ENCODE peak calls at places on chromosomes 1 and 21, in eight cellular contexts. S is CD8-positive, alpha-beta T cell; R is mesendoderm; C is thyroid gland; B is endodermal cell; I is H1; F is IMR-90; M is MM.1S. X is an unnamed sample.
A peak's percentile ranks its signal among the peaks of the same experiment; 100 is the strongest.

GRCh38 chr1:89608627-89609338 is 24.1 kb upstream of the LRRC8C start:
- DNase-seq in C (no peak), M (no peak), I (no peak), F (no peak), S (peak; percentile 70), R (no peak), B (no peak), X (no peak)

GRCh38 chr1:51684776-51685175 is 67.9 kb downstream of the OSBPL9 start:
- DNase-seq in F (no peak), M (no peak), S (no peak), R (no peak), C (no peak), I (no peak), B (no peak), X (no peak)

GRCh38 chr1:52658795-52659194 is 25.8 kb downstream of the SHISAL2A start:
- DNase-seq in B (no peak), C (peak; percentile 84), F (no peak), I (no peak), R (no peak), M (no peak), S (no peak), X (no peak)

GRCh38 chr1:236982380-236982779 is 21.9 kb downstream of the MT1HL1 start:
- DNase-seq in I (no peak), M (no peak), F (no peak), R (no peak), S (no peak), C (no peak), B (peak; percentile 20), X (no peak)

GRCh38 chr1:24119859-24120756 is 8.2 kb upstream of the MYOM3 start:
- DNase-seq in I (no peak), S (no peak), B (no peak), M (no peak), R (no peak), F (peak; percentile 17), C (peak; percentile 93), X (peak; percentile 89)

GRCh38 chr1:29708381-29708780 is 472.1 kb downstream of the PTPRU start:
- DNase-seq in C (no peak), F (peak; percentile 69), I (no peak), B (no peak), M (no peak), S (no peak), R (peak; percentile 7), X (no peak)

GRCh38 chr1:205920159-205920558 is 23.1 kb downstream of the SLC26A9 start:
- DNase-seq in B (no peak), S (no peak), I (no peak), C (peak; percentile 96), M (no peak), F (peak; percentile 34), R (no peak), X (no peak)

GRCh38 chr1:49416758-49417157 is 607.0 kb downstream of the AGBL4 start:
- DNase-seq in M (no peak), B (no peak), I (no peak), S (no peak), C (no peak), F (no peak), R (no peak), X (no peak)

GRCh38 chr1:209248649-209249279 is 334.8 kb upstream of the CAMK1G start:
- DNase-seq in I (no peak), F (peak; percentile 54), M (peak; percentile 88), R (peak; percentile 81), B (peak; percentile 90), C (peak; percentile 55), S (peak; percentile 32), X (peak; percentile 57)

GRCh38 chr1:119898520-119898919 is 2.2 kb upstream of the ADAM30 start:
- DNase-seq in B (no peak), R (no peak), C (no peak), S (no peak), M (no peak), I (no peak), F (peak; percentile 12), X (no peak)

GRCh38 chr1:104132386-104132973 is 382.8 kb downstream of the AMY1C start:
- DNase-seq in I (no peak), F (peak; percentile 1), C (no peak), M (peak; percentile 48), B (peak; percentile 54), S (no peak), R (peak; percentile 83), X (no peak)

GRCh38 chr1:221667504-221667903 is 74.4 kb downstream of the DUSP10 start:
- DNase-seq in B (no peak), R (no peak), I (no peak), C (no peak), F (peak; percentile 90), S (no peak), M (no peak), X (no peak)

GRCh38 chr1:11478571-11479374 is at the start of gene DISP3:
- DNase-seq in B (peak; percentile 94), F (peak; percentile 34), C (peak; percentile 22), M (peak; percentile 82), S (peak; percentile 63), I (peak; percentile 56), R (peak; percentile 92), X (peak; percentile 20)

GRCh38 chr1:162627662-162628296 is 4.5 kb upstream of the DDR2 start:
- DNase-seq in B (no peak), R (peak; percentile 39), S (no peak), C (no peak), F (peak; percentile 53), M (peak; percentile 71), I (no peak), X (peak; percentile 16)

GRCh38 chr1:6392081-6392879 is 1.3 kb downstream of the ACOT7 start:
- DNase-seq in B (no peak), M (peak; percentile 36), S (no peak), I (no peak), R (peak; percentile 29), F (no peak), C (no peak), X (peak; percentile 47)

GRCh38 chr1:9443913-9444445 is 95.3 kb upstream of the SLC25A33 start:
- DNase-seq in F (peak; percentile 76), C (peak; percentile 78), R (no peak), S (no peak), I (no peak), B (no peak), M (no peak), X (no peak)

GRCh38 chr21:36708512-36709029 is 9.7 kb downstream of the SIM2 start:
- DNase-seq in I (no peak), C (no peak), S (no peak), R (no peak), B (no peak), M (no peak), F (no peak), X (no peak)

GRCh38 chr1:174204697-174205308 is 45.5 kb downstream of the RABGAP1L start:
- DNase-seq in R (no peak), B (no peak), M (no peak), F (no peak), I (no peak), S (no peak), C (no peak), X (peak; percentile 5)

GRCh38 chr1:94787676-94788075 is 32.5 kb upstream of the SLC44A3 start:
- DNase-seq in S (no peak), C (no peak), I (no peak), M (no peak), B (no peak), R (no peak), F (no peak), X (no peak)

GRCh38 chr21:42675403-42675802 is 22.0 kb downstream of the PDE9A start:
- DNase-seq in M (no peak), C (no peak), B (no peak), S (no peak), F (no peak), R (no peak), I (no peak), X (no peak)
- H3K4me1 ChIP-seq in M (no peaks in the 10 kb centered on the region), C (no peaks in the 10 kb centered on the region), B (peaks cover 12% of the 10 kb centered on the region), S (peaks cover 20% of the 10 kb centered on the region), F (peaks cover 2% of the 10 kb centered on the region), R (peaks cover 17% of the 10 kb centered on the region), I (peaks cover 2% of the 10 kb centered on the region), X (no peaks in the 10 kb centered on the region)

GRCh38 chr1:16721871-16722641 is 18.3 kb upstream of the RNU1-4 start:
- DNase-seq in B (peak; percentile 30), M (no peak), F (no peak), C (peak; percentile 0), R (no peak), S (no peak), I (no peak), X (no peak)
- H3K27ac ChIP-seq in B (no peak overlapping the region), M (no peak overlapping the region), F (no peak overlapping the region), C (no peak overlapping the region), R (no peak overlapping the region), S (no peak overlapping the region), I (no peak overlapping the region), X (no peak overlapping the region)

GRCh38 chr1:114033219-114033706 is 54.0 kb downstream of the OLFML3 start:
- DNase-seq in S (no peak), C (peak; percentile 1), R (peak; percentile 89), M (no peak), I (no peak), F (no peak), B (peak; percentile 83), X (no peak)
- H3K4me3 ChIP-seq in S (no peak overlapping the region), C (no peak overlapping the region), R (peak overlapping the region; percentile 37), M (no peak overlapping the region), I (peak overlapping the region; percentile 45), F (no peak overlapping the region), B (peak overlapping the region; percentile 6), X (no peak overlapping the region)

DNA sequence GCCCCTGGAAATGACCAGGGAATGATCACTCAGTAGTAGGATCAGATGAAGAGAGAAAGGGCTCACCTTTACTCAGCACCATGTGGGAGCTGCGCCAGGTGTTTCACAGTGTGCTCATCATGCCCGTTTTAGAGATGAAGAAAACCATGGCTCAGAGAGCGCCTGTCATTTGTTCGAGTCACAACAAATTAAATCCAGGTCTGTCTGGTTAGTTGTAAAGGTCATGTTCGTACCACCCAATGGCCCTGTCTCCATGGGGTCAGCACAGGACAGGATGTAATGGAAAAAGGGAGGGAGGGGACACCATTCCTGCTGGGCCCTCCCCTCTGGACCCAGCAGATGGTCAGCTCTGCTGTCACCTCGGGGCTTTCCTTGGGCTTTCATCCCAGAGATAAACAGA is 15.2 kb downstream of the KIRREL1 start:
- DNase-seq in M (no peak), F (no peak), C (no peak), B (no peak), S (no peak), I (no peak), R (no peak), X (no peak)
- H3K4me1 ChIP-seq in M (no peaks in the 10 kb centered on the region), F (peaks cover 70% of the 10 kb centered on the region), C (peaks cover 68% of the 10 kb centered on the region), B (peaks cover 28% of the 10 kb centered on the region), S (no peaks in the 10 kb centered on the region), I (peaks cover 15% of the 10 kb centered on the region), R (peaks cover 48% of the 10 kb centered on the region), X (no peaks in the 10 kb centered on the region)

DNA sequence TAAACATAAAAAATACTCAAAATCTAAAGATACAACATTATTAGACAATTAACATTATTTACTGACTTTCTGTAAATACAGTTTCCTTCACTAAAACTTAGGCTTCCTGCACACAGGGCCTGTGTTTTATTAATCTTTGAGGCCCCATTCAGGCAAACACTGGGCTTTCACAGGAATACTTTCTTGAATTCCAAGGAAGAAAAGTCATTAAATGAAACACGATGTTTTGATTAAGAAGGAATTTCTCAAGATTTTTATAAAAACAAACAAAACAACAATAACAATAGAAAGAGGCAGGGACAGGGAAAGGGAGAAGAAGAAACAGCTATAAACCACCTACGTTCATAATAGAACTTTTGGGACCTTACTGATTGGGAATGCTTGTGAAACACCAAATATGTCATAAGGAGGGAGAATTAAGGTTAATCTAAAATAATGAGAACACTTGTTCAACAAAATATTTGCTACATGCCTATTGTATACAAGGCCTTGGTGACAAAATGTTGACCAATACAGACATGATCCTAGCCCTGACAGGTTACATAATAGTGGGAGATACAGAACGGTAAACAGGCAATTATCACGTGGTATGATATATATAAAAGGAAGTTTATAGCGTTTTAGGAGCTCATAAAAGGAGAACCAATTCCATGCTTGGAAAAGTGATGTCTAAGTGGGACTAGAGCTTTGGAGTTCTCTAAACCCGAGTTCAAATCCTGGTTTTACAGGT is 3.6 kb downstream of the DDAH1 start:
- DNase-seq in B (no peak), C (no peak), R (no peak), M (no peak), I (no peak), S (no peak), F (no peak), X (peak; percentile 45)
- H3K27ac ChIP-seq in B (no peak overlapping the region), C (no peak overlapping the region), R (no peak overlapping the region), M (no peak overlapping the region), I (no peak overlapping the region), S (no peak overlapping the region), F (no peak overlapping the region), X (peak overlapping the region; percentile 20)

X was measured in small intestine.